ENCODE peak calls at places on chromosomes 5 and 9, in seven cellular contexts. Q, K, C, V, O, D and W are unnamed samples.

GRCh38 chr9:1353291-1353690 is 303.1 kb downstream of the DMRT2 start:
- DNase-seq in V (no peak), C (no peak), O (no peak), Q (no peak), D (no peak), K (no peak), W (no peak)

GRCh38 chr5:53936481-53937352 is 373.7 kb downstream of the ARL15 start:
- DNase-seq in C (no peak), D (no peak), V (no peak), Q (no peak), O (no peak), K (no peak), W (no peak)

GRCh38 chr5:9198399-9198798 is 347.5 kb downstream of the SEMA5A start:
- DNase-seq in V (no peak), Q (no peak), D (no peak), O (no peak), K (no peak), C (no peak), W (no peak)

GRCh38 chr9:110916361-110916760 is 121.9 kb downstream of the LPAR1 start:
- DNase-seq in C (no peak), O (no peak), D (no peak), V (no peak), K (no peak), Q (no peak), W (no peak)

GRCh38 chr5:61678966-61679365 is 346.9 kb downstream of the ZSWIM6 start:
- DNase-seq in Q (no peak), O (no peak), V (no peak), K (no peak), D (no peak), C (no peak), W (no peak)

GRCh38 chr5:854966-855743 is 4.4 kb upstream of the ZDHHC11 start:
- DNase-seq in Q (no peak), V (no peak), K (no peak), D (no peak), C (no peak), O (no peak), W (no peak)

GRCh38 chr9:128145951-128146351 is 3.3 kb upstream of the LCN2 start:
- DNase-seq in Q (no peak), O (no peak), C (no peak), K (no peak), V (no peak), D (no peak), W (no peak)

GRCh38 chr9:112012026-112012902 is 115.7 kb downstream of the UGCG start:
- DNase-seq in C (peak), D (peak), V (peak), O (no peak), K (peak), Q (no peak), W (no peak)

GRCh38 chr5:153988510-153988909 is 50.2 kb downstream of the FAM114A2 start:
- DNase-seq in K (no peak), Q (no peak), V (no peak), O (no peak), D (no peak), C (no peak), W (no peak)

GRCh38 chr5:69300537-69301203 is 31.9 kb downstream of the CCDC125 start:
- DNase-seq in D (no peak), C (no peak), Q (no peak), K (no peak), V (no peak), O (no peak), W (no peak)

GRCh38 chr9:28024616-28025147 is 451.4 kb upstream of the C9orf72 start:
- DNase-seq in O (peak), D (no peak), K (no peak), Q (no peak), C (no peak), V (no peak), W (no peak)

GRCh38 chr5:102975457-102976182 is 144.3 kb downstream of the GIN1 start:
- DNase-seq in V (no peak), Q (no peak), C (no peak), K (peak), D (no peak), O (no peak), W (no peak)

GRCh38 chr9:70480405-70480980 is 66.0 kb upstream of the KLF9 start:
- DNase-seq in V (no peak), D (peak), C (peak), O (peak), Q (peak), K (peak), W (no peak)

GRCh38 chr9:79120533-79121315 is 451.0 kb upstream of the TLE4 start:
- DNase-seq in C (no peak), K (no peak), O (peak), D (no peak), V (no peak), Q (no peak), W (no peak)

GRCh38 chr5:16727937-16728336 is 111.1 kb upstream of the RETREG1 start:
- DNase-seq in O (no peak), K (no peak), V (no peak), C (no peak), Q (no peak), D (no peak), W (no peak)

GRCh38 chr5:88480245-88480644 is 211.6 kb upstream of the TMEM161B start:
- DNase-seq in D (no peak), O (peak), Q (no peak), K (no peak), V (no peak), C (no peak), W (no peak)

GRCh38 chr5:78612227-78613150 is 36.1 kb downstream of the LHFPL2 start:
- DNase-seq in D (no peak), K (no peak), O (no peak), Q (no peak), V (no peak), C (no peak), W (no peak)

GRCh38 chr5:14265574-14265973 is 122.4 kb downstream of the TRIO start:
- DNase-seq in V (peak), O (no peak), D (no peak), C (peak), Q (no peak), K (peak), W (no peak)